ENCODE peak calls at places on chromosome 2, in ten cellular contexts. One of them, this sample, is unnamed.

GRCh38 chr2:158747346-158747745 is 47.8 kb upstream of the DAPL1 start:
- DNase-seq in heart left ventricle: no peak
- DNase-seq in MCF 10A: no peak
- DNase-seq in ELF-1: no peak
- DNase-seq in H4: no peak
- DNase-seq in T1000: no peak
- DNase-seq in hepatic stellate cell: no peak
- DNase-seq in SJSA1: no peak
- DNase-seq in fibroblast of pulmonary artery: no peak
- DNase-seq in NCI-H2029 treated with DMSO at 0.1 percent for 48 hours: no peak
- DNase-seq in this sample: no peak

GRCh38 chr2:72619622-72620021 is 206.2 kb downstream of the EXOC6B start:
- DNase-seq in heart left ventricle: no peak
- DNase-seq in MCF 10A: no peak
- DNase-seq in ELF-1: peak; percentile 16
- DNase-seq in H4: no peak
- DNase-seq in T1000: no peak
- DNase-seq in hepatic stellate cell: peak; percentile 9
- DNase-seq in SJSA1: no peak
- DNase-seq in fibroblast of pulmonary artery: no peak
- DNase-seq in NCI-H2029 treated with DMSO at 0.1 percent for 48 hours: no peak
- DNase-seq in this sample: no peak

GRCh38 chr2:8457092-8457481 is 224.8 kb upstream of the ID2 start:
- DNase-seq in heart left ventricle: no peak
- DNase-seq in MCF 10A: no peak
- DNase-seq in ELF-1: no peak
- DNase-seq in H4: no peak
- DNase-seq in T1000: no peak
- DNase-seq in hepatic stellate cell: no peak
- DNase-seq in SJSA1: no peak
- DNase-seq in fibroblast of pulmonary artery: no peak
- DNase-seq in NCI-H2029 treated with DMSO at 0.1 percent for 48 hours: no peak
- DNase-seq in this sample: peak; percentile 65

GRCh38 chr2:109351164-109351756 is 222.3 kb downstream of the SH3RF3 start:
- DNase-seq in heart left ventricle: peak; percentile 69
- DNase-seq in MCF 10A: peak; percentile 84
- DNase-seq in ELF-1: no peak
- DNase-seq in H4: peak; percentile 97
- DNase-seq in T1000: peak; percentile 71
- DNase-seq in hepatic stellate cell: peak; percentile 71
- DNase-seq in SJSA1: peak; percentile 78
- DNase-seq in fibroblast of pulmonary artery: peak; percentile 44
- DNase-seq in NCI-H2029 treated with DMSO at 0.1 percent for 48 hours: no peak
- DNase-seq in this sample: no peak

GRCh38 chr2:54522624-54523281 is 66.6 kb downstream of the SPTBN1 start:
- DNase-seq in heart left ventricle: no peak
- DNase-seq in MCF 10A: peak; percentile 92
- DNase-seq in ELF-1: peak; percentile 82
- DNase-seq in H4: peak; percentile 44
- DNase-seq in T1000: no peak
- DNase-seq in hepatic stellate cell: no peak
- DNase-seq in SJSA1: peak; percentile 57
- DNase-seq in fibroblast of pulmonary artery: peak; percentile 67
- DNase-seq in NCI-H2029 treated with DMSO at 0.1 percent for 48 hours: peak; percentile 45
- DNase-seq in this sample: peak; percentile 83

GRCh38 chr2:60174146-60174545 is 379.3 kb downstream of the BCL11A start:
- DNase-seq in heart left ventricle: no peak
- DNase-seq in MCF 10A: no peak
- DNase-seq in ELF-1: no peak
- DNase-seq in H4: no peak
- DNase-seq in T1000: no peak
- DNase-seq in hepatic stellate cell: no peak
- DNase-seq in SJSA1: no peak
- DNase-seq in fibroblast of pulmonary artery: no peak
- DNase-seq in NCI-H2029 treated with DMSO at 0.1 percent for 48 hours: no peak
- DNase-seq in this sample: no peak

GRCh38 chr2:66587216-66587615 is 152.3 kb downstream of the MEIS1 start:
- DNase-seq in heart left ventricle: no peak
- DNase-seq in MCF 10A: peak; percentile 66
- DNase-seq in ELF-1: peak; percentile 72
- DNase-seq in H4: peak; percentile 54
- DNase-seq in T1000: no peak
- DNase-seq in hepatic stellate cell: no peak
- DNase-seq in SJSA1: no peak
- DNase-seq in fibroblast of pulmonary artery: no peak
- DNase-seq in NCI-H2029 treated with DMSO at 0.1 percent for 48 hours: no peak
- DNase-seq in this sample: peak; percentile 55

GRCh38 chr2:42964444-42965081 is 172.2 kb upstream of the HAAO start:
- DNase-seq in heart left ventricle: peak; percentile 91
- DNase-seq in MCF 10A: peak; percentile 90
- DNase-seq in ELF-1: no peak
- DNase-seq in H4: peak; percentile 88
- DNase-seq in T1000: peak; percentile 28
- DNase-seq in hepatic stellate cell: peak; percentile 91
- DNase-seq in SJSA1: peak; percentile 54
- DNase-seq in fibroblast of pulmonary artery: peak; percentile 95
- DNase-seq in NCI-H2029 treated with DMSO at 0.1 percent for 48 hours: peak; percentile 46
- DNase-seq in this sample: no peak

GRCh38 chr2:64636105-64636873 is 17.4 kb downstream of the SERTAD2 start:
- DNase-seq in heart left ventricle: no peak
- DNase-seq in MCF 10A: no peak
- DNase-seq in ELF-1: no peak
- DNase-seq in H4: no peak
- DNase-seq in T1000: no peak
- DNase-seq in hepatic stellate cell: no peak
- DNase-seq in SJSA1: no peak
- DNase-seq in fibroblast of pulmonary artery: no peak
- DNase-seq in NCI-H2029 treated with DMSO at 0.1 percent for 48 hours: no peak
- DNase-seq in this sample: no peak

GRCh38 chr2:26613241-26614204 is 27.6 kb downstream of the CIB4 start:
- DNase-seq in heart left ventricle: peak; percentile 67
- DNase-seq in MCF 10A: no peak
- DNase-seq in ELF-1: no peak
- DNase-seq in H4: no peak
- DNase-seq in T1000: no peak
- DNase-seq in hepatic stellate cell: no peak
- DNase-seq in SJSA1: no peak
- DNase-seq in fibroblast of pulmonary artery: no peak
- DNase-seq in NCI-H2029 treated with DMSO at 0.1 percent for 48 hours: no peak
- DNase-seq in this sample: no peak

GRCh38 chr2:98608118-98608961 is at the start of the genes COA5 and UNC50:
- DNase-seq in heart left ventricle: peak; percentile 94
- DNase-seq in MCF 10A: peak; percentile 86
- DNase-seq in ELF-1: peak; percentile 92
- DNase-seq in H4: peak; percentile 82
- DNase-seq in T1000: peak; percentile 80
- DNase-seq in hepatic stellate cell: peak; percentile 91
- DNase-seq in SJSA1: peak; percentile 93
- DNase-seq in fibroblast of pulmonary artery: peak; percentile 93
- DNase-seq in NCI-H2029 treated with DMSO at 0.1 percent for 48 hours: peak; percentile 64
- DNase-seq in this sample: peak; percentile 90

GRCh38 chr2:212777020-212777491 is 238.5 kb upstream of the ERBB4 start:
- DNase-seq in heart left ventricle: no peak
- DNase-seq in MCF 10A: peak; percentile 61
- DNase-seq in ELF-1: peak; percentile 52
- DNase-seq in H4: peak; percentile 9
- DNase-seq in T1000: no peak
- DNase-seq in hepatic stellate cell: no peak
- DNase-seq in SJSA1: peak; percentile 39
- DNase-seq in fibroblast of pulmonary artery: peak; percentile 64
- DNase-seq in NCI-H2029 treated with DMSO at 0.1 percent for 48 hours: peak; percentile 40
- DNase-seq in this sample: peak; percentile 59

GRCh38 chr2:12715878-12716249 is 872 bp upstream of the TRIB2 start:
- DNase-seq in heart left ventricle: peak; percentile 86
- DNase-seq in MCF 10A: peak; percentile 94
- DNase-seq in ELF-1: peak; percentile 76
- DNase-seq in H4: peak; percentile 63
- DNase-seq in T1000: no peak
- DNase-seq in hepatic stellate cell: no peak
- DNase-seq in SJSA1: no peak
- DNase-seq in fibroblast of pulmonary artery: peak; percentile 90
- DNase-seq in NCI-H2029 treated with DMSO at 0.1 percent for 48 hours: no peak
- DNase-seq in this sample: peak; percentile 50

GRCh38 chr2:98935111-98935770 is 784 bp downstream of the CRACDL start:
- DNase-seq in heart left ventricle: no peak
- DNase-seq in MCF 10A: no peak
- DNase-seq in ELF-1: peak; percentile 46
- DNase-seq in H4: no peak
- DNase-seq in T1000: no peak
- DNase-seq in hepatic stellate cell: no peak
- DNase-seq in SJSA1: no peak
- DNase-seq in fibroblast of pulmonary artery: no peak
- DNase-seq in NCI-H2029 treated with DMSO at 0.1 percent for 48 hours: peak; percentile 22
- DNase-seq in this sample: no peak

GRCh38 chr2:128781888-128782385 is 463.3 kb upstream of the HS6ST1 start:
- DNase-seq in heart left ventricle: no peak
- DNase-seq in MCF 10A: no peak
- DNase-seq in ELF-1: no peak
- DNase-seq in H4: no peak
- DNase-seq in T1000: no peak
- DNase-seq in hepatic stellate cell: no peak
- DNase-seq in SJSA1: no peak
- DNase-seq in fibroblast of pulmonary artery: no peak
- DNase-seq in NCI-H2029 treated with DMSO at 0.1 percent for 48 hours: no peak
- DNase-seq in this sample: no peak

GRCh38 chr2:224040753-224041152 is 1.7 kb upstream of the SERPINE2 start:
- DNase-seq in heart left ventricle: no peak
- DNase-seq in MCF 10A: no peak
- DNase-seq in ELF-1: no peak
- DNase-seq in H4: no peak
- DNase-seq in T1000: no peak
- DNase-seq in hepatic stellate cell: no peak
- DNase-seq in SJSA1: no peak
- DNase-seq in fibroblast of pulmonary artery: no peak
- DNase-seq in NCI-H2029 treated with DMSO at 0.1 percent for 48 hours: no peak
- DNase-seq in this sample: no peak

GRCh38 chr2:191622374-191623320 is 55.3 kb upstream of the NABP1 start:
- DNase-seq in heart left ventricle: no peak
- DNase-seq in MCF 10A: no peak
- DNase-seq in ELF-1: peak; percentile 57
- DNase-seq in H4: no peak
- DNase-seq in T1000: no peak
- DNase-seq in hepatic stellate cell: no peak
- DNase-seq in SJSA1: no peak
- DNase-seq in fibroblast of pulmonary artery: no peak
- DNase-seq in NCI-H2029 treated with DMSO at 0.1 percent for 48 hours: no peak
- DNase-seq in this sample: peak; percentile 83

GRCh38 chr2:44315945-44316344 is 40.7 kb downstream of the SLC3A1 start:
- DNase-seq in heart left ventricle: no peak
- DNase-seq in MCF 10A: no peak
- DNase-seq in ELF-1: no peak
- DNase-seq in H4: no peak
- DNase-seq in T1000: no peak
- DNase-seq in hepatic stellate cell: no peak
- DNase-seq in SJSA1: no peak
- DNase-seq in fibroblast of pulmonary artery: no peak
- DNase-seq in NCI-H2029 treated with DMSO at 0.1 percent for 48 hours: no peak
- DNase-seq in this sample: no peak

GRCh38 chr2:240993446-240994160 is 4.8 kb upstream of the SNED1 start:
- DNase-seq in heart left ventricle: no peak
- DNase-seq in MCF 10A: no peak
- DNase-seq in ELF-1: no peak
- DNase-seq in H4: no peak
- DNase-seq in T1000: no peak
- DNase-seq in hepatic stellate cell: no peak
- DNase-seq in SJSA1: no peak
- DNase-seq in fibroblast of pulmonary artery: no peak
- DNase-seq in NCI-H2029 treated with DMSO at 0.1 percent for 48 hours: no peak
- DNase-seq in this sample: no peak